ENCODE peak calls at places on chromosomes 7 and 10, in five cellular contexts. S is astrocyte of the spinal cord; E is psoas muscle; U is renal cortical epithelial cell; W is CD8-positive, alpha-beta memory T cell. R is an unnamed sample.

GRCh38 chr7:148735967-148736366 is 37.3 kb downstream of the CUL1 start:
- DNase-seq in E (no peak), U (no peak), S (no peak), W (no peak), R (no peak)

GRCh38 chr7:34673066-34673465 is 15.0 kb downstream of the NPSR1 start:
- DNase-seq in U (no peak), W (no peak), S (no peak), E (no peak), R (no peak)

GRCh38 chr10:6578221-6579192 is 1.6 kb downstream of the PRKCQ start:
- DNase-seq in U (no peak), W (no peak), S (no peak), E (no peak), R (no peak)

GRCh38 chr7:27606270-27607209 is 56.1 kb downstream of the HIBADH start:
- DNase-seq in W (no peak), E (no peak), S (peak; percentile 71), U (peak; percentile 91), R (peak; percentile 24)

GRCh38 chr7:69232445-69233376 is 365.6 kb upstream of the AUTS2 start:
- DNase-seq in S (no peak), W (no peak), E (no peak), U (no peak), R (no peak)

GRCh38 chr7:54664235-54665228 is 94.5 kb downstream of the SEC61G start:
- DNase-seq in W (no peak), S (peak; percentile 15), E (peak; percentile 31), U (peak; percentile 37), R (peak; percentile 48)

GRCh38 chr10:116849271-116850057 is at the start of gene ENO4:
- DNase-seq in E (peak; percentile 50), S (peak; percentile 85), W (no peak), U (peak; percentile 80), R (peak; percentile 87)

GRCh38 chr7:138907438-138907837 is 73.8 kb downstream of the KIAA1549 start:
- DNase-seq in E (no peak), S (no peak), U (no peak), W (no peak), R (no peak)

GRCh38 chr10:11449761-11450160 is 161.7 kb downstream of the USP6NL start:
- DNase-seq in U (no peak), S (no peak), E (no peak), W (no peak), R (no peak)

GRCh38 chr10:124106241-124106905 is 13.0 kb upstream of the CHST15 start:
- DNase-seq in S (peak; percentile 88), E (peak; percentile 72), W (no peak), U (peak; percentile 95), R (peak; percentile 82)

GRCh38 chr10:68897336-68897741 is 3.8 kb upstream of the DDX50 start:
- DNase-seq in E (no peak), U (peak; percentile 73), W (no peak), S (peak; percentile 74), R (peak; percentile 73)

GRCh38 chr10:127243490-127244272 is 47.3 kb upstream of the INSYN2A start:
- DNase-seq in U (peak; percentile 38), W (no peak), S (peak; percentile 41), E (no peak), R (peak; percentile 20)

GRCh38 chr7:106050002-106050742 is 61.9 kb downstream of the SYPL1 start:
- DNase-seq in U (peak; percentile 26), W (no peak), S (no peak), E (no peak), R (no peak)

GRCh38 chr7:141456298-141456697 is 94.9 kb upstream of the AGK start:
- DNase-seq in E (no peak), U (peak; percentile 85), S (peak; percentile 48), W (no peak), R (peak; percentile 38)

GRCh38 chr10:73894245-73894971 is 16.5 kb upstream of the PLAU start:
- DNase-seq in U (peak; percentile 95), S (peak; percentile 97), W (no peak), E (no peak), R (peak; percentile 21)

GRCh38 chr7:150988230-150989226 is 2.3 kb upstream of the NOS3 start:
- DNase-seq in W (peak; percentile 75), S (no peak), U (no peak), E (peak; percentile 64), R (peak; percentile 19)

GRCh38 chr7:158957921-158958471 is 101.6 kb downstream of the DYNC2I1 start:
- DNase-seq in S (no peak), E (no peak), U (no peak), W (no peak), R (no peak)

GRCh38 chr7:2805213-2806003 is 38.7 kb downstream of the GNA12 start:
- DNase-seq in E (no peak), S (no peak), W (no peak), U (no peak), R (no peak)

GRCh38 chr7:131574741-131575140 is 18.3 kb upstream of the PODXL start:
- DNase-seq in E (no peak), S (peak; percentile 57), W (no peak), U (no peak), R (no peak)

GRCh38 chr10:45071043-45071813 is 70.5 kb downstream of the ZNF22 start:
- DNase-seq in S (no peak), E (no peak), W (no peak), U (no peak), R (no peak)

GRCh38 chr10:8412541-8412940 is 358.1 kb downstream of the GATA3 start:
- DNase-seq in E (no peak), S (no peak), W (no peak), U (no peak), R (no peak)

GRCh38 chr10:109922353-109922975 is 847 bp downstream of the XPNPEP1 start:
- DNase-seq in S (no peak), W (no peak), E (no peak), U (no peak), R (no peak)

GRCh38 chr7:149741629-149742028 is 31.8 kb downstream of the ZNF467 start:
- DNase-seq in U (no peak), E (no peak), S (no peak), W (no peak), R (no peak)

GRCh38 chr7:14233898-14234174 is 244.4 kb upstream of the ETV1 start:
- DNase-seq in U (no peak), S (no peak), W (no peak), E (no peak), R (no peak)

GRCh38 chr10:48364659-48365405 is 58.4 kb downstream of the MAPK8 start:
- DNase-seq in E (no peak), W (no peak), S (peak; percentile 79), U (peak; percentile 86), R (no peak)

GRCh38 chr10:122407375-122408125 is 33.0 kb downstream of the PLEKHA1 start:
- DNase-seq in W (no peak), E (no peak), S (no peak), U (no peak), R (no peak)

GRCh38 chr10:52644678-52645434 is 127.7 kb downstream of the MBL2 start:
- DNase-seq in W (no peak), S (peak; percentile 60), U (peak; percentile 38), E (no peak), R (peak; percentile 26)

GRCh38 chr7:112770051-112770450 is 20.1 kb downstream of the TMEM168 start:
- DNase-seq in W (no peak), S (no peak), U (peak; percentile 82), E (no peak), R (peak; percentile 52)

GRCh38 chr10:4354382-4354812 is 471.6 kb upstream of the AKR1E2 start:
- DNase-seq in E (no peak), U (peak; percentile 97), S (peak; percentile 91), W (no peak), R (peak; percentile 83)

GRCh38 chr10:36531621-36532020 is 593.8 kb upstream of the ANKRD30A start:
- DNase-seq in E (no peak), W (no peak), S (no peak), U (peak; percentile 39), R (no peak)

GRCh38 chr10:49164587-49165188 is 23.5 kb downstream of the TMEM273 start:
- DNase-seq in S (peak; percentile 34), W (no peak), U (peak; percentile 35), E (no peak), R (no peak)

GRCh38 chr7:32204361-32205018 is 134.3 kb upstream of the PDE1C start:
- DNase-seq in S (peak; percentile 84), U (peak; percentile 68), W (no peak), E (peak; percentile 38), R (peak; percentile 80)

GRCh38 chr7:47726047-47726726 is 144.3 kb upstream of the TNS3 start:
- DNase-seq in E (no peak), W (no peak), S (no peak), U (no peak), R (no peak)

GRCh38 chr7:36245900-36246299 is 92.8 kb downstream of the EEPD1 start:
- DNase-seq in E (no peak), W (no peak), U (no peak), S (no peak), R (no peak)